ENCODE peak calls at places on chromosome 19, in seven cellular contexts. G is T follicular helper cell; L is stimulated activated CD4-positive, alpha-beta T cell treated with anti-CD3 and anti-CD28 coated beads, Interleukin-12 subunit alpha, Interleukin-12 subunit beta, amount 100 ng/mL, for 24 hours; W is T-cell; K is HFFc6; O is NCI-H1092; C is NCI-H774. A is an unnamed sample.

GRCh38 chr19:1860133-1860775 is 3.1 kb downstream of the KLF16 start:
- DNase-seq in L (no peak), K (peak; percentile 83), G (peak; percentile 68), W (no peak), O (no peak), C (no peak), A (peak; percentile 87)

GRCh38 chr19:39890755-39891551 is 43.5 kb downstream of the FCGBP start:
- DNase-seq in G (no peak), K (no peak), W (no peak), C (no peak), L (no peak), O (no peak), A (no peak)

GRCh38 chr19:2242811-2243210 is 6.2 kb downstream of the SF3A2 start:
- DNase-seq in L (no peak), K (no peak), W (no peak), O (no peak), G (no peak), C (no peak), A (no peak)

GRCh38 chr19:38676023-38676877 is 28.8 kb downstream of the ACTN4 start:
- DNase-seq in K (peak; percentile 62), C (no peak), L (no peak), O (no peak), W (no peak), G (no peak), A (no peak)

GRCh38 chr19:36009220-36009619 is 607 bp upstream of the SYNE4 start:
- DNase-seq in O (peak; percentile 20), G (no peak), C (peak; percentile 47), K (peak; percentile 32), L (peak; percentile 24), W (peak; percentile 29), A (peak; percentile 65)

GRCh38 chr19:55626350-55626749 is 2.0 kb upstream of the ZNF784 start:
- DNase-seq in W (peak; percentile 37), K (no peak), G (peak; percentile 67), C (no peak), O (no peak), L (no peak), A (no peak)

GRCh38 chr19:49766007-49766937 is 529 bp upstream of the AP2A1 start:
- DNase-seq in K (peak; percentile 100), W (peak; percentile 98), G (peak; percentile 99), L (peak; percentile 98), C (peak; percentile 99), O (peak; percentile 98), A (peak; percentile 100)

GRCh38 chr19:4108767-4109625 is 14.9 kb downstream of the MAP2K2 start:
- DNase-seq in K (no peak), C (no peak), W (peak; percentile 76), L (no peak), G (peak; percentile 63), O (no peak), A (no peak)

GRCh38 chr19:58042709-58043340 is 9.0 kb downstream of the ZSCAN1 start:
- DNase-seq in C (no peak), L (no peak), O (no peak), W (no peak), K (no peak), G (no peak), A (no peak)

GRCh38 chr19:313988-314815 is 23.0 kb upstream of the PLPP2 start:
- DNase-seq in L (no peak), W (no peak), O (no peak), C (no peak), K (no peak), G (no peak), A (no peak)

GRCh38 chr19:53904909-53905308 is 4.2 kb upstream of the CACNG7 start:
- DNase-seq in L (no peak), W (no peak), C (no peak), G (no peak), O (no peak), K (no peak), A (no peak)

GRCh38 chr19:47447470-47448359 is 24.0 kb downstream of the SLC8A2 start:
- DNase-seq in O (peak; percentile 31), G (peak; percentile 39), K (no peak), C (peak; percentile 58), W (no peak), L (no peak), A (peak; percentile 55)

GRCh38 chr19:34555447-34555846 is 73.9 kb downstream of the WTIP start:
- DNase-seq in K (peak; percentile 26), W (no peak), O (no peak), C (no peak), G (no peak), L (no peak), A (no peak)

GRCh38 chr19:10393137-10393536 is 10.2 kb downstream of the CDC37 start:
- DNase-seq in G (no peak), K (no peak), L (no peak), C (no peak), O (no peak), W (no peak), A (no peak)

GRCh38 chr19:48928164-48929005 is 5.1 kb upstream of the DHDH start:
- DNase-seq in C (no peak), L (no peak), W (no peak), K (peak; percentile 0), G (no peak), O (no peak), A (no peak)

GRCh38 chr19:18932216-18932841 is 8.7 kb downstream of the HOMER3 start:
- DNase-seq in K (no peak), G (peak; percentile 85), W (peak; percentile 64), C (no peak), O (no peak), L (peak; percentile 67), A (peak; percentile 55)

GRCh38 chr19:6501740-6502648 is at the start of gene TUBB4A:
- DNase-seq in W (peak; percentile 38), K (no peak), C (no peak), G (no peak), O (no peak), L (no peak), A (no peak)